ENCODE peak calls at places on chromosomes 16 and 17, in seven cellular contexts. P, M, R, B, J, N and S are unnamed samples. For H3K4me1, the result is how much of the 10 kb centered on the place peaks cover.

GRCh38 chr17:67686246-67686645 is 31.5 kb upstream of the NOL11 start:
- DNase-seq in R (no peak), P (no peak), M (no peak), B (no peak), N (no peak), J (no peak), S (no peak)

GRCh38 chr17:48637323-48638260 is 11.4 kb upstream of the HOXB9 start:
- DNase-seq in M (no peak), P (no peak), R (no peak), B (no peak), J (no peak), N (no peak), S (peak)

GRCh38 chr16:84284168-84284722 is 10.4 kb upstream of the WFDC1 start:
- DNase-seq in M (no peak), P (peak), J (peak), N (no peak), B (no peak), R (peak), S (peak)

GRCh38 chr16:15946257-15947044 is 3.0 kb upstream of the ABCC1 start:
- DNase-seq in B (no peak), M (no peak), N (peak), R (no peak), P (no peak), J (no peak), S (no peak)

GRCh38 chr16:88782454-88783390 is 2.3 kb downstream of the PIEZO1 start:
- DNase-seq in N (no peak), J (no peak), R (no peak), P (no peak), B (no peak), M (peak), S (no peak)

GRCh38 chr16:53434436-53435065 is at the start of gene RBL2:
- DNase-seq in R (peak), B (peak), M (peak), P (peak), N (peak), J (peak), S (peak)

GRCh38 chr17:56939869-56940484 is 20.9 kb downstream of the COIL start:
- DNase-seq in R (no peak), M (no peak), J (no peak), B (no peak), N (no peak), P (no peak), S (peak)

GRCh38 chr17:44385287-44386181 is 3.9 kb downstream of the ITGA2B start:
- DNase-seq in J (peak), P (peak), R (peak), B (peak), N (peak), M (no peak), S (peak)

GRCh38 chr16:52469775-52470174 is 77.2 kb downstream of the TOX3 start:
- DNase-seq in N (no peak), R (no peak), J (no peak), B (no peak), M (no peak), P (no peak), S (no peak)

GRCh38 chr17:8481703-8482102 is 46.0 kb downstream of the NDEL1 start:
- DNase-seq in J (no peak), N (no peak), M (no peak), R (no peak), B (no peak), P (no peak), S (peak)

GRCh38 chr16:11413907-11414595 is 68.8 kb downstream of the RMI2 start:
- DNase-seq in P (no peak), M (no peak), B (no peak), N (no peak), J (no peak), R (no peak), S (peak)

GRCh38 chr17:37702605-37703004 is 42.3 kb downstream of the HNF1B start:
- DNase-seq in B (no peak), J (no peak), N (no peak), P (no peak), R (no peak), M (no peak), S (no peak)

GRCh38 chr16:85201566-85201965 is 89.3 kb upstream of the CIBAR2 start:
- DNase-seq in J (no peak), B (no peak), P (no peak), M (no peak), N (no peak), R (no peak), S (no peak)

GRCh38 chr17:31926100-31926729 is 10.6 kb upstream of the SUZ12 start:
- DNase-seq in P (no peak), J (no peak), R (no peak), N (no peak), B (no peak), M (no peak), S (peak)

GRCh38 chr17:45906927-45907622 is 12.7 kb downstream of the MAPT start:
- DNase-seq in P (no peak), B (no peak), N (no peak), M (no peak), R (no peak), J (no peak), S (no peak)

GRCh38 chr17:8941520-8941919 is 24.0 kb downstream of the PIK3R5 start:
- DNase-seq in R (no peak), P (no peak), B (no peak), M (no peak), N (no peak), J (no peak), S (no peak)

GRCh38 chr16:57038151-57038550 is 48.8 kb downstream of the NLRC5 start:
- DNase-seq in J (no peak), M (no peak), N (no peak), P (no peak), B (no peak), R (no peak), S (no peak)

GRCh38 chr17:4142107-4142900 is 526 bp downstream of the ZZEF1 start:
- DNase-seq in B (no peak), J (peak), P (peak), R (peak), M (no peak), N (peak), S (peak)

GRCh38 chr17:45131616-45132301 is 556 bp downstream of the PLCD3 start:
- DNase-seq in M (no peak), J (peak), R (peak), B (no peak), P (peak), N (peak), S (peak)

GRCh38 chr16:24773771-24774427 is 44.4 kb downstream of the TNRC6A start:
- DNase-seq in J (no peak), B (no peak), N (no peak), P (no peak), M (no peak), R (no peak), S (no peak)

GRCh38 chr17:45794840-45795239 is 10.7 kb downstream of the CRHR1 start:
- DNase-seq in B (no peak), M (no peak), P (no peak), R (no peak), N (no peak), J (no peak), S (peak)

GRCh38 chr16:72923757-72924156 is 124.2 kb downstream of the ZFHX3 start:
- DNase-seq in N (no peak), P (no peak), B (no peak), M (peak), R (no peak), J (no peak), S (no peak)

GRCh38 chr16:81465375-81465943 is 20.9 kb downstream of the CMIP start:
- DNase-seq in R (no peak), B (no peak), M (no peak), P (no peak), J (no peak), N (no peak), S (no peak)

GRCh38 chr17:77636835-77637806 is 321.4 kb upstream of the TNRC6C start:
- DNase-seq in N (no peak), J (no peak), B (no peak), R (no peak), P (no peak), M (no peak), S (peak)

GRCh38 chr17:2222901-2223616 is 80.5 kb downstream of the SMG6 start:
- DNase-seq in N (no peak), M (no peak), P (no peak), J (peak), R (peak), B (no peak), S (no peak)

GRCh38 chr17:56319531-56319930 is 166.3 kb downstream of the ANKFN1 start:
- DNase-seq in P (no peak), N (no peak), B (no peak), J (no peak), R (no peak), M (no peak), S (peak)

GRCh38 chr16:66569827-66570405 is 3.7 kb downstream of the CMTM1 start:
- DNase-seq in J (no peak), R (no peak), B (no peak), P (no peak), N (no peak), M (no peak), S (no peak)

GRCh38 chr16:49596119-49596518 is 222.5 kb downstream of the C16orf78 start:
- DNase-seq in N (no peak), B (no peak), R (peak), P (no peak), J (peak), M (no peak), S (peak)

GRCh38 chr16:67843343-67843765 is 1.2 kb downstream of the THAP11 start:
- DNase-seq in B (no peak), N (no peak), P (no peak), M (no peak), J (no peak), R (no peak), S (no peak)

GRCh38 chr17:19750835-19751234 is 2.7 kb upstream of the ALDH3A1 start:
- DNase-seq in R (no peak), N (peak), B (no peak), J (no peak), P (no peak), M (no peak), S (no peak)

GRCh38 chr17:43315858-43316521 is 82.2 kb upstream of the RNU2-1 start:
- DNase-seq in M (no peak), B (no peak), J (no peak), N (no peak), P (no peak), R (no peak), S (no peak)
- TF ChIP-seq CTCF in M (no peak), B (no peak), J (no peak), N (no peak), P (no peak), R (no peak), S (no peak)

GRCh38 chr16:3589991-3590701 is 12.9 kb upstream of the NLRC3 start:
- DNase-seq in P (no peak), B (no peak), N (no peak), J (no peak), M (no peak), R (no peak), S (no peak)
- H3K4me1 ChIP-seq in P (under half), B (under half), N (under half), J (under half), M (under half), R (under half), S (under half)

GRCh38 chr17:40555296-40556190 is 9.7 kb downstream of the CCR7 start:
- DNase-seq in P (no peak), M (no peak), J (no peak), N (peak), R (peak), B (no peak), S (no peak)
- TF ChIP-seq CTCF in P (no peak), M (no peak), J (no peak), N (no peak), R (no peak), B (no peak), S (no peak)

GRCh38 chr17:54117452-54117851 is 294.7 kb downstream of the KIF2B start:
- DNase-seq in B (no peak), P (no peak), J (no peak), M (no peak), N (no peak), R (no peak), S (no peak)
- H3K4me1 ChIP-seq in B (under half), P (under half), J (under half), M (under half), N (under half), R (under half), S (under half)

DNA sequence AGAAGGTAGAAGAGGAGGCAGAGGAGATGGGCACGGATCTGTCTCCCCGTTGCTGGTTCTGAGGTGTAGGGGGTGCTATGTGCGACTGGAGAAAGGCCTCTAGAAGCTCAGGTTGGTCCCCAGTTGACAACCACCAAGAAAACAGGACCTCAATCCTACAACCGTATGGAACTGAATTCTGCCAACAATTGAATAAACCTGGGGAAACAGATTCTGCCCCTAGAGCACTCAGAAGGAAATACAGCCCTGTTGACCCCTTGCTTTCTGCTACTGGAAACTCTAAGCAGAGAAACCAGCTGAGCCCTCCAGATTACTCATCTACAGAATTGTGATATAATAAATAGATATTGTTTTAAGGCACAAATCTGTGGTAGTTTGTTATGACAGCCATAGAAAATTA is 313.0 kb upstream of the GOT2 start:
- DNase-seq in M (no peak), J (no peak), P (no peak), N (no peak), B (no peak), R (no peak), S (peak)
- TF ChIP-seq CTCF in M (peak), J (no peak), P (no peak), N (no peak), B (no peak), R (no peak), S (peak)

GRCh38 chr17:35046740-35047283 is 16.7 kb downstream of the RFFL start:
- DNase-seq in N (no peak), P (no peak), R (no peak), J (no peak), M (no peak), B (no peak), S (no peak)
- H3K4me1 ChIP-seq in N (half or more), P (under half), R (under half), J (under half), M (under half), B (under half), S (under half)